ENCODE peak calls at places on chromosomes 1 and 21, in seven cellular contexts. S is AG04450, I is tibial artery, D is HCT116, X is mesenchymal stem cell, F is right cardiac atrium, W is gastrocnemius medialis. R is an unnamed sample.

GRCh38 chr21:21712761-21713558 is 714.8 kb downstream of the NCAM2 start:
- DNase-seq in S (no peak), I (no peak), D (no peak), X (peak), F (no peak), W (no peak), R (no peak)

GRCh38 chr21:23936224-23936623 is 1671.1 kb downstream of the MRPL39 start:
- DNase-seq in S (peak), I (no peak), D (no peak), X (no peak), F (no peak), W (no peak), R (no peak)

GRCh38 chr21:29144736-29145353 is 14.4 kb downstream of the MAP3K7CL start:
- DNase-seq in S (no peak), I (no peak), D (no peak), X (peak), F (no peak), W (no peak), R (no peak)

GRCh38 chr1:200258447-200259375 is 151.1 kb downstream of the ZNF281 start:
- DNase-seq in S (no peak), I (no peak), D (peak), X (peak), F (no peak), W (no peak), R (no peak)

GRCh38 chr1:117618450-117619122 is 12.7 kb downstream of the TENT5C start:
- DNase-seq in S (no peak), I (no peak), D (no peak), X (no peak), F (no peak), W (no peak), R (no peak)

GRCh38 chr1:42002220-42002619 is 83.5 kb upstream of the HIVEP3 start:
- DNase-seq in S (no peak), I (no peak), D (no peak), X (no peak), F (no peak), W (no peak), R (no peak)

GRCh38 chr21:17387030-17387617 is 125.7 kb upstream of the CXADR start:
- DNase-seq in S (peak), I (no peak), D (peak), X (peak), F (no peak), W (no peak), R (no peak)

GRCh38 chr1:83692524-83693336 is 306.2 kb downstream of the TTLL7 start:
- DNase-seq in S (no peak), I (no peak), D (no peak), X (peak), F (no peak), W (no peak), R (no peak)

GRCh38 chr1:2534775-2535387 is 4.8 kb upstream of the HES5 start:
- DNase-seq in S (no peak), I (no peak), D (no peak), X (peak), F (no peak), W (no peak), R (peak)

GRCh38 chr1:40143891-40144575 is 17.2 kb upstream of the RLF start:
- DNase-seq in S (peak), I (peak), D (peak), X (peak), F (no peak), W (peak), R (no peak)

GRCh38 chr1:201883786-201884185 is 4.9 kb upstream of the SHISA4 start:
- DNase-seq in S (no peak), I (no peak), D (peak), X (peak), F (no peak), W (peak), R (no peak)

GRCh38 chr21:37871121-37871862 is 45.0 kb downstream of the KCNJ6 start:
- DNase-seq in S (peak), I (no peak), D (no peak), X (peak), F (no peak), W (no peak), R (no peak)

GRCh38 chr1:206517784-206518183 is 10.5 kb downstream of the RASSF5 start:
- DNase-seq in S (no peak), I (no peak), D (no peak), X (no peak), F (no peak), W (no peak), R (no peak)

GRCh38 chr1:22747021-22747734 is 36.5 kb downstream of the EPHB2 start:
- DNase-seq in S (peak), I (no peak), D (no peak), X (peak), F (no peak), W (no peak), R (no peak)
- H3K27ac ChIP-seq in S (peak), I (no peak), D (no peak), X (peak), F (no peak), W (no peak), R (no peak)

GRCh38 chr1:209723265-209723664 is 18.6 kb downstream of the HSD11B1 start:
- DNase-seq in S (no peak), I (no peak), D (no peak), X (no peak), F (no peak), W (no peak), R (no peak)
- H3K27ac ChIP-seq in S (no peak), I (no peak), D (no peak), X (no peak), F (no peak), W (no peak), R (no peak)

GRCh38 chr1:57835620-57836019 is 411.8 kb upstream of the DAB1 start:
- DNase-seq in S (no peak), I (no peak), D (no peak), X (no peak), F (no peak), W (no peak), R (no peak)
- H3K27ac ChIP-seq in S (no peak), I (no peak), D (no peak), X (no peak), F (no peak), W (no peak), R (no peak)

DNA sequence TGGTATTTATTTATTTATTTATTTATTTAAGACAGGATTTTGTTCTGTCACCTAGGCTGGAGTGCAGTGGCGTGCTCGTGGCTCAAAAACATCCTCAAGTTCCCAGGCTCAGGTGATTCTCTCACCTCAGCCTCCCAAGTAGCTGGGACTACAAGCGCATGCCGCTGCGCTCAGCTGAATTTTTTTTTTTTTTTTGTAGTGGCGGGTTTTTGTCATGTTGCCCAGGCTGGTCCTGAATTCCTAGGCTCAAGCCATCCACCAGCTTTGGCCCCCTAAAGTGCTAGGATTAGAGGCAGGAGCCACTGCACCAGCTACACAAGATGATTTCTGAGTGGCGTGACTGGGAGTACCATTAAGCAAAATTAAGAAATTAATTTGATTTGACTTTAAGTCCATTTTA is 31.7 kb downstream of the CNST start:
- DNase-seq in S (no peak), I (no peak), D (no peak), X (no peak), F (no peak), W (no peak), R (no peak)
- H3K27ac ChIP-seq in S (no peak), I (no peak), D (no peak), X (no peak), F (no peak), W (peak), R (peak)